ENCODE peak calls at places on chromosomes 16 and 17, in seven cellular contexts. O is activated CD4-positive, alpha-beta T cell treated with anti-CD3 and anti-CD28 coated beads, Interleukin-2, amount 50 U/mL, for 1 hour; W is AG08395; H is AG04450; N is Daoy; G is stomach; K is adrenal gland. Q is an unnamed sample.

GRCh38 chr17:63997341-63998048 is 656 bp upstream of the PRR29 start:
- DNase-seq in O (no peak), W (no peak), H (no peak), N (no peak), G (no peak), K (peak), Q (no peak)

GRCh38 chr16:20216818-20217217 is 110.5 kb downstream of the GP2 start:
- DNase-seq in O (no peak), W (no peak), H (no peak), N (peak), G (no peak), K (no peak), Q (no peak)

GRCh38 chr17:15966183-15966878 is 21.4 kb downstream of the ADORA2B start:
- DNase-seq in O (no peak), W (no peak), H (no peak), N (no peak), G (peak), K (no peak), Q (no peak)

GRCh38 chr16:14509675-14510132 is 120.4 kb downstream of the PARN start:
- DNase-seq in O (no peak), W (no peak), H (no peak), N (no peak), G (no peak), K (no peak), Q (no peak)

GRCh38 chr16:23499801-23500200 is 10.5 kb downstream of the GGA2 start:
- DNase-seq in O (no peak), W (no peak), H (no peak), N (no peak), G (no peak), K (no peak), Q (no peak)

GRCh38 chr16:86572616-86573015 is 5.7 kb upstream of the FOXL1 start:
- DNase-seq in O (no peak), W (no peak), H (no peak), N (no peak), G (no peak), K (no peak), Q (no peak)

GRCh38 chr17:72372185-72372584 is 251.4 kb downstream of the SOX9 start:
- DNase-seq in O (no peak), W (peak), H (no peak), N (peak), G (no peak), K (no peak), Q (peak)

GRCh38 chr17:45409659-45410076 is 23.0 kb downstream of the ARHGAP27 start:
- DNase-seq in O (no peak), W (no peak), H (no peak), N (no peak), G (no peak), K (no peak), Q (no peak)

GRCh38 chr16:22979038-22979437 is 165.1 kb downstream of the HS3ST2 start:
- DNase-seq in O (no peak), W (no peak), H (no peak), N (no peak), G (no peak), K (no peak), Q (no peak)

GRCh38 chr16:11407047-11407982 is 62.1 kb downstream of the RMI2 start:
- DNase-seq in O (peak), W (peak), H (peak), N (peak), G (peak), K (peak), Q (peak)

GRCh38 chr17:77316191-77316641 is 175.4 kb downstream of the SEC14L1 start:
- DNase-seq in O (no peak), W (peak), H (no peak), N (peak), G (no peak), K (peak), Q (peak)

GRCh38 chr16:79605999-79606398 is 5.5 kb upstream of the MAF start:
- DNase-seq in O (no peak), W (peak), H (no peak), N (peak), G (no peak), K (no peak), Q (peak)

GRCh38 chr17:58741121-58741625 is 14.5 kb upstream of the PPM1E start:
- DNase-seq in O (no peak), W (no peak), H (peak), N (no peak), G (no peak), K (no peak), Q (peak)

GRCh38 chr16:80300876-80301275 is 239.9 kb upstream of the DYNLRB2 start:
- DNase-seq in O (no peak), W (peak), H (peak), N (peak), G (no peak), K (no peak), Q (peak)

GRCh38 chr17:40538019-40538935 is 27.0 kb downstream of the CCR7 start:
- DNase-seq in O (no peak), W (no peak), H (no peak), N (peak), G (no peak), K (peak), Q (peak)

GRCh38 chr17:15929941-15930340 is 15.0 kb upstream of the ADORA2B start:
- DNase-seq in O (no peak), W (no peak), H (no peak), N (no peak), G (no peak), K (no peak), Q (no peak)

GRCh38 chr17:72166040-72166439 is 45.2 kb downstream of the SOX9 start:
- DNase-seq in O (no peak), W (no peak), H (no peak), N (no peak), G (no peak), K (no peak), Q (no peak)

GRCh38 chr17:6556121-6557039 is at the start of gene PITPNM3:
- DNase-seq in O (no peak), W (no peak), H (no peak), N (no peak), G (peak), K (no peak), Q (no peak)

GRCh38 chr16:83615553-83615952 is 192.2 kb upstream of the HSBP1 start:
- DNase-seq in O (no peak), W (peak), H (no peak), N (peak), G (no peak), K (no peak), Q (peak)

GRCh38 chr17:16250635-16251034 is 33.6 kb downstream of the PIGL start:
- DNase-seq in O (no peak), W (peak), H (no peak), N (no peak), G (no peak), K (no peak), Q (no peak)

GRCh38 chr16:85570213-85570734 is 42.8 kb upstream of the GSE1 start:
- DNase-seq in O (no peak), W (no peak), H (no peak), N (no peak), G (peak), K (no peak), Q (no peak)

GRCh38 chr16:8887952-8888560 is 5.9 kb downstream of the LITAFD start:
- DNase-seq in O (no peak), W (peak), H (no peak), N (no peak), G (peak), K (peak), Q (peak)

GRCh38 chr17:49624896-49625295 is 49.2 kb downstream of the NXPH3 start:
- DNase-seq in O (no peak), W (peak), H (no peak), N (no peak), G (no peak), K (no peak), Q (peak)

GRCh38 chr17:81831957-81832607 is 1.0 kb downstream of the MCRIP1 start:
- DNase-seq in O (peak), W (peak), H (no peak), N (no peak), G (no peak), K (no peak), Q (peak)

GRCh38 chr16:27290582-27290981 is 22.0 kb upstream of the NSMCE1 start:
- DNase-seq in O (no peak), W (no peak), H (no peak), N (no peak), G (no peak), K (no peak), Q (no peak)

GRCh38 chr17:67708378-67708777 is 9.4 kb upstream of the NOL11 start:
- DNase-seq in O (no peak), W (no peak), H (no peak), N (no peak), G (no peak), K (no peak), Q (no peak)

GRCh38 chr16:74923766-74924460 is 61.0 kb downstream of the WDR59 start:
- DNase-seq in O (no peak), W (no peak), H (no peak), N (no peak), G (peak), K (peak), Q (no peak)

GRCh38 chr17:3678095-3678820 is 9.6 kb downstream of the EMC6 start:
- DNase-seq in O (no peak), W (peak), H (no peak), N (no peak), G (no peak), K (peak), Q (peak)

GRCh38 chr16:23742761-23743160 is 12.1 kb upstream of the CHP2 start:
- DNase-seq in O (no peak), W (no peak), H (no peak), N (no peak), G (no peak), K (no peak), Q (no peak)

Q was measured in M059J.